ENCODE peak calls at places on chromosomes 12 and 14, in four cellular contexts. V is GM12878, F is HepG2, X is K562. B is an unnamed sample. For H3K4me1, the result is how much of the 10 kb centered on the place peaks cover.

GRCh38 chr12:14768823-14769405 is 34.4 kb downstream of the WBP11 start:
- DNase-seq in X (no peak), V (peak), F (no peak), B (no peak)

GRCh38 chr12:46382974-46383653 is 10.5 kb upstream of the SLC38A2 start:
- DNase-seq in V (peak), F (peak), X (peak), B (peak)

GRCh38 chr12:110382683-110383082 is 20.8 kb downstream of the ANAPC7 start:
- DNase-seq in F (no peak), X (no peak), V (no peak), B (no peak)

GRCh38 chr12:6946033-6946919 is 2.5 kb downstream of the C12orf57 start:
- DNase-seq in V (peak), F (peak), X (peak), B (no peak)

GRCh38 chr14:98965061-98965460 is 306.9 kb downstream of the BCL11B start:
- DNase-seq in X (no peak), V (no peak), F (no peak), B (no peak)

GRCh38 chr12:31715283-31715825 is 13.5 kb downstream of the AMN1 start:
- DNase-seq in X (peak), F (peak), V (peak), B (peak)

GRCh38 chr14:35594616-35595015 is 60.7 kb downstream of the INSM2 start:
- DNase-seq in V (no peak), X (no peak), F (no peak), B (peak)

GRCh38 chr12:754871-755562 is 2.6 kb downstream of the WNK1 start:
- DNase-seq in X (peak), F (peak), V (no peak), B (peak)

GRCh38 chr12:19402743-19403400 is 36.4 kb upstream of the AEBP2 start:
- DNase-seq in V (no peak), X (no peak), F (peak), B (peak)

GRCh38 chr12:104177663-104178501 is 37.7 kb upstream of the TXNRD1 start:
- DNase-seq in F (peak), V (no peak), X (peak), B (peak)

GRCh38 chr14:26984318-26985177 is 386.7 kb upstream of the NOVA1 start:
- DNase-seq in F (peak), V (no peak), X (peak), B (peak)

GRCh38 chr14:94690486-94690885 is 78.3 kb downstream of the SERPINA3 start:
- DNase-seq in X (no peak), F (no peak), V (no peak), B (no peak)

GRCh38 chr12:1594045-1594294 is 411 bp downstream of the FBXL14 start:
- DNase-seq in X (no peak), F (no peak), V (no peak), B (no peak)

GRCh38 chr14:94001501-94002396 is 4.6 kb downstream of the CCDC197 start:
- DNase-seq in X (peak), V (no peak), F (peak), B (peak)

GRCh38 chr14:67221982-67222328 is 19.3 kb upstream of the PALS1 start:
- DNase-seq in X (no peak), V (no peak), F (no peak), B (no peak)

GRCh38 chr14:67218126-67218525 is 23.1 kb upstream of the PALS1 start:
- DNase-seq in X (no peak), F (no peak), V (no peak), B (no peak)

GRCh38 chr14:67221248-67221981 is 19.8 kb upstream of the PALS1 start:
- DNase-seq in V (no peak), X (no peak), F (no peak), B (no peak)
- TF ChIP-seq MYC in V (no peak), X (no peak), F (no peak), B (no peak)

GRCh38 chr12:34205401-34205800 is 183.1 kb downstream of the ALG10 start:
- DNase-seq in F (no peak), X (no peak), V (no peak), B (no peak)
- H3K4me1 ChIP-seq in F (under half), X (under half), V (under half), B (under half)

GRCh38 chr12:125186471-125187147 is 121.4 kb downstream of the AACS start:
- DNase-seq in V (no peak), F (no peak), X (no peak), B (no peak)

GRCh38 chr12:125185740-125186470 is 120.7 kb downstream of the AACS start:
- DNase-seq in F (peak), X (peak), V (no peak), B (peak)

GRCh38 chr12:125187780-125188741 is 122.8 kb downstream of the AACS start:
- DNase-seq in V (no peak), X (no peak), F (no peak), B (no peak)

GRCh38 chr12:125185311-125185739 is 120.1 kb downstream of the AACS start:
- DNase-seq in F (no peak), X (peak), V (no peak), B (no peak)

GRCh38 chr12:125187148-125187733 is 122.0 kb downstream of the AACS start:
- DNase-seq in F (no peak), V (no peak), X (no peak), B (no peak)
- TF ChIP-seq EZH2 in F (no peak), V (no peak), X (no peak), B (peak)

DNA sequence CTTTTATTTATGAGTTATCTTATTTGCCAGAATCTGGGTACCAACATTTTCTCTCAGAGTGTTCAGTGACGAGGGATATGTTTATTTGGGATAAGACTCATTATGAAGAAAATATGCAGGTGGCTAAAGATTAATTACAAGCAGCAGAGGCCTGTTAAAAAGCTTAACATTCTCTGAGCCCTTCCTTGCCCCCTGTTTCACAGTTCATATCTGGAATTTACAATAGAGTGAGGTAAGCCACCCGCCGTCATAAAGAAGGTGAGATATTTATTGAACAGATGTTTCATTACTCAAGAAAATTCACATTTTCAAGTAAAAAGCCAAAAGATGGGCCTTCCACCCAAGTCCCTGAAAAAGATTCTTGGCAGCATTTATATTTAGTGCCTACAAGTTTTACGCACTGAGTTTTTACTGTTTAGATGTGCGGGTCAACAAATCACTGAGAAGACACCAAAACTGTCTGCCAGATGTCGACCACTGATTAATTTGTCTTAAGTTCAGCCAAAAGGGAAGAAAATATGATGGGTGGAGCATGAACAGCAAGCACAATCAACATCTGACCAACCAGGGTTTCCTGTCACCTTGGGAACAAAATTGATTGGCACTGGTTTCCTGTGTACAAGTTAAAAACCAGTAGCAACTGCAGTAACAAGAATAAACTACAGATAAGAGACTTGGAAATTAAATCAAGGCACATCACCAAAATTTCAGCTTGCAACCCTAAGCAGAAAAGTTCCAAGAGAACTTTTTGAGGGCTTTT is 85.5 kb upstream of the PTPRB start:
- DNase-seq in V (no peak), F (no peak), X (no peak), B (peak)
- TF ChIP-seq MYC in V (no peak), F (no peak), X (no peak), B (no peak)

GRCh38 chr14:63893701-63894458 is 41.1 kb downstream of the SYNE2 start:
- DNase-seq in X (no peak), F (no peak), V (no peak), B (peak)

GRCh38 chr14:63887899-63888298 is 35.1 kb downstream of the SYNE2 start:
- DNase-seq in F (no peak), V (no peak), X (no peak), B (no peak)

GRCh38 chr14:63895510-63895909 is 42.7 kb downstream of the SYNE2 start:
- DNase-seq in X (no peak), V (no peak), F (no peak), B (no peak)

GRCh38 chr14:63891148-63891964 is 38.6 kb downstream of the SYNE2 start:
- DNase-seq in F (no peak), X (no peak), V (no peak), B (peak)

DNA sequence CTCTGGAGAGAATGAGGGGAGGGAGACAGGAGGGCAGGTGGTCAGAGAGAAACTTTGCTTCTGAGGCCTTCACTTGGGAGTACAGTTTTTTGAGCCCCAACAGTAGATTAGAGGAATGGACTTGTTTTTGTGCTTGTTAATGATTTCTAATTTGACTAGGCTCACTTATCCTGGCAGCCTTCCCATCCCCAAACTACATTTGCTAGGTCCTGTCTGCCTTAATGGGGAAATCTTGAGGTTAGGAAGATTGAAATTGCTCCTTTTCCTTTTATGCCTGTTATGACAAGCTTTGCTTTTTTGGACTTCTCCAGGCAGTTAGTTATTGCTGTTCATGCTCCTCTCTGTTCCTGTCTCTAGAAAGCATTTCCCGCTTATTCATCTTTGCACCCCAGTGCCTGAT is 37.7 kb downstream of the SYNE2 start:
- DNase-seq in X (no peak), V (no peak), F (no peak), B (peak)
- H3K4me1 ChIP-seq in X (under half), V (under half), F (under half), B (under half)

DNA sequence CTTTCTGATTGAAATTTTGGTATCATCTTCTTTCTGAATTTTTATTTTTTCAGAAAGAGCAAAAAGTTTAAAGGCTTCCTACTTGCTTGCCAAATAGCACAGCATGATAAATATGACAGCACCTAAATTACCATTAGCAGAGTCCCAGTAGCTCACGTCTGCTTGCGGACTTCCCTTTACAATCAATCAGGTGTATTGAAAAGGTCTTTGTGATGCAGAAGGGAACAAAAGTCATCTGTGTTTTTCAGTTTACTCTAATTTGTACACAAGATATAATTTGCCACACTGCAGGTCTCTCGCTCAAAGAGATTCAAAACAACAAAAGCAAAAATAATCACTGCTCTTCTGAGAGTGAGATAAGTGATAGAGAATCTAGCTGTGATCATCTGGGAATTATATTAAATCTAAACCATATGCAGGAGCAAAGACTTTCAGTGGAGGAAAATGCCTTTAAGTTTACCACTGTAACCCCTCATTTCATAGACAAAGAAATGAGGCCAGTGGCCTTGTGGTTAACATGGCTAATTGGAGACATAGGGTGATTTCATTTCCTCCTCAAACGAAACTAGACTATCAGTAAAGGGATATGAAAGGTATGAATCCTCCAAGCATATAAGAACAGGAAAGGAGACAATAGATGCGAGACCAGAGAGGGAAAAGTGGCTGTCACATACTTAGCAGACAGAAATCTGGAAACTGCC is 240.8 kb upstream of the TMPO start:
- DNase-seq in F (no peak), X (no peak), V (peak), B (no peak)
- TF ChIP-seq EZH2 in F (no peak), X (no peak), V (no peak), B (no peak)

GRCh38 chr12:12015073-12015685 is 55.6 kb upstream of the BCL2L14 start:
- DNase-seq in X (no peak), F (no peak), V (no peak), B (no peak)

GRCh38 chr12:12017135-12017581 is 53.6 kb upstream of the BCL2L14 start:
- DNase-seq in F (no peak), V (no peak), X (no peak), B (no peak)

GRCh38 chr12:12017798-12018197 is 52.9 kb upstream of the BCL2L14 start:
- DNase-seq in V (no peak), X (no peak), F (no peak), B (no peak)

GRCh38 chr12:12018454-12018853 is 52.3 kb upstream of the BCL2L14 start:
- DNase-seq in X (no peak), F (no peak), V (no peak), B (no peak)

DNA sequence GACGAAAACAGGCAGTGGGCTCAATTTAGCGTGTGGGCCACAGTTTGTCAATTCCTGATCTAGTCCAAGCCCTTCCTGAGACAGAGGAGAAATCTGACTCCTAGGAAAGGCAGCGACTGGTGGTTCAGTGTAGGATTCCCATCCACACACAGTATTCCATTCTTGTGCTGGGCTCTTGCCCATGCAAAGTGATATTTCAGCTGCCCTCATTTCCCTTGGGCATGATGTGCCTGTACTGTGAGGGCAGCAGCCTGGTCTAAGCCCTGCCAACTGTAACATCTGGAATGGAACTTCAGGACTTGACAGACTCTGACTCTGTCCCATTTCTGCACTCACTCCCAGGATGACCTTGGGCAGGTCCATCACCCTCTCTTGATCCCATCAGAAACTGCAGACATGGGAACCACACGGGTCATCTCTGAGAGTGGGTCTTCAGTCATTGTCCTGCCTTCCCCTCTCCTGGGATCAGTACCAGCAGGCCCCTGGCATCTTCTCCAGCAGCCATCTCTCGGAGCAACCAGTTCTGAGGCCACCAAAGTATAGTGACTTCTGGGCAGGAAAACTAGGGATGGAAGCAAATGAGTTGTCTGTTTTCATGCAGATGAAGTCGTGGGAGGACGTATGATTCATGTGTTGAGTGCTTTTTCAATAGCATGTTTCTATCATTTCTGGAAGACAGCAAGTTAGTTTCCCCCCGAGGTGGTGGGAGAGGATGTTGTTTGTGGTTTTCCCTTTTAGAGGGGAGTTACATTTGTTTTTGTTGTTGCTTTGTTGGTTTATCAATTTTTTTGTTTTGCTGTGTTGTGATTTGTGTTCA is 54.2 kb upstream of the BCL2L14 start:
- DNase-seq in F (no peak), X (no peak), V (no peak), B (no peak)
- TF ChIP-seq MYC in F (no peak), X (no peak), V (no peak), B (no peak)

GRCh38 chr12:106975098-106975497 is 11.8 kb downstream of the MTERF2 start:
- DNase-seq in F (no peak), V (no peak), X (no peak), B (no peak)

GRCh38 chr12:106976668-106977067 is 10.3 kb downstream of the MTERF2 start:
- DNase-seq in F (no peak), X (no peak), V (no peak), B (no peak)

GRCh38 chr12:106974525-106974924 is 12.4 kb downstream of the MTERF2 start:
- DNase-seq in F (peak), V (no peak), X (no peak), B (no peak)

GRCh38 chr12:106978035-106978800 is 8.7 kb downstream of the MTERF2 start:
- DNase-seq in V (no peak), X (no peak), F (peak), B (no peak)

GRCh38 chr12:106976013-106976658 is 10.8 kb downstream of the MTERF2 start:
- DNase-seq in F (peak), X (no peak), V (no peak), B (peak)
- H3K4me1 ChIP-seq in F (half or more), X (half or more), V (under half), B (under half)

GRCh38 chr14:74956280-74957072 is 1.1 kb upstream of the PGF start:
- DNase-seq in F (no peak), V (no peak), X (no peak), B (no peak)
- TF ChIP-seq EZH2 in F (no peak), V (no peak), X (no peak), B (no peak)

GRCh38 chr14:91205449-91205848 is 39.1 kb downstream of the GPR68 start:
- DNase-seq in V (no peak), F (no peak), X (no peak), B (peak)

GRCh38 chr14:91204657-91205056 is 39.8 kb downstream of the GPR68 start:
- DNase-seq in F (no peak), X (no peak), V (no peak), B (no peak)

GRCh38 chr14:91207008-91207407 is 37.5 kb downstream of the GPR68 start:
- DNase-seq in V (no peak), F (no peak), X (no peak), B (no peak)

GRCh38 chr14:91202234-91202974 is 42.1 kb downstream of the GPR68 start:
- DNase-seq in F (no peak), X (peak), V (no peak), B (peak)
- TF ChIP-seq MYC in F (no peak), X (no peak), V (no peak), B (no peak)